ENCODE peak calls at places on chromosomes 6 and 20, in five cellular contexts. G, B, H, J and T are unnamed samples.

GRCh38 chr6:36488221-36488620 is 45.4 kb downstream of the KCTD20 start:
- DNase-seq in G (no peak), H (no peak), J (no peak), B (no peak), T (no peak)

GRCh38 chr6:18509871-18510643 is 122.9 kb downstream of the RNF144B start:
- DNase-seq in J (no peak), G (no peak), H (no peak), B (no peak), T (no peak)

GRCh38 chr20:8299921-8300320 is 167.9 kb downstream of the PLCB1 start:
- DNase-seq in G (no peak), H (no peak), B (no peak), J (no peak), T (no peak)

GRCh38 chr6:1190361-1190760 is 121.5 kb upstream of the FOXQ1 start:
- DNase-seq in J (peak), H (no peak), B (peak), G (no peak), T (no peak)

GRCh38 chr6:53793318-53793975 is 1.4 kb upstream of the LRRC1 start:
- DNase-seq in G (peak), B (peak), H (no peak), J (peak), T (peak)

GRCh38 chr6:20227350-20227749 is 15.1 kb upstream of the MBOAT1 start:
- DNase-seq in B (no peak), G (no peak), J (no peak), H (no peak), T (no peak)

GRCh38 chr6:57261896-57262295 is 39.8 kb upstream of the RAB23 start:
- DNase-seq in G (no peak), B (no peak), H (no peak), J (no peak), T (no peak)

GRCh38 chr20:18093388-18093787 is 35.7 kb upstream of the OVOL2 start:
- DNase-seq in J (no peak), H (no peak), G (no peak), B (no peak), T (no peak)

GRCh38 chr6:10963113-10963512 is 76.3 kb downstream of the SYCP2L start:
- DNase-seq in G (no peak), H (no peak), B (no peak), J (no peak), T (no peak)

GRCh38 chr20:4519530-4519929 is 202.2 kb upstream of the PRND start:
- DNase-seq in G (no peak), J (peak), B (no peak), H (no peak), T (no peak)
- TF ChIP-seq CTCF in G (peak), J (peak), B (no peak), H (peak), T (peak)

GRCh38 chr20:577167-577791 is 32.8 kb downstream of the TCF15 start:
- DNase-seq in H (no peak), J (no peak), G (no peak), B (no peak), T (no peak)
- TF ChIP-seq CTCF in H (peak), J (no peak), G (peak), B (no peak), T (peak)

GRCh38 chr20:11136691-11137090 is 462.9 kb upstream of the JAG1 start:
- DNase-seq in H (no peak), G (no peak), J (no peak), B (no peak), T (no peak)

GRCh38 chr20:11143481-11143880 is 469.7 kb upstream of the JAG1 start:
- DNase-seq in J (no peak), B (no peak), G (no peak), H (no peak), T (no peak)

GRCh38 chr20:11144114-11144513 is 470.3 kb upstream of the JAG1 start:
- DNase-seq in J (no peak), H (no peak), G (no peak), B (peak), T (no peak)

GRCh38 chr20:11140359-11140758 is 466.6 kb upstream of the JAG1 start:
- DNase-seq in H (no peak), B (peak), J (no peak), G (no peak), T (no peak)
- TF ChIP-seq CTCF in H (no peak), B (no peak), J (no peak), G (no peak), T (no peak)

GRCh38 chr20:45085289-45085688 is 15.6 kb downstream of the KCNS1 start:
- DNase-seq in B (no peak), J (no peak), H (no peak), G (no peak), T (no peak)
- TF ChIP-seq CTCF in B (no peak), J (no peak), H (no peak), G (no peak), T (no peak)